ENCODE peak calls at places on chromosomes 1 and 21, in four cellular contexts. A, G, L and I are unnamed samples.

GRCh38 chr1:203631946-203632345 is 5.3 kb downstream of the ATP2B4 start:
- DNase-seq in A (no peak), G (no peak), L (no peak), I (no peak)

GRCh38 chr1:159712080-159712479 is 2.3 kb downstream of the CRP start:
- DNase-seq in A (no peak), L (no peak), G (no peak), I (no peak)

GRCh38 chr1:41359211-41360073 is 1.8 kb upstream of the FOXO6 start:
- DNase-seq in A (no peak), G (no peak), L (no peak), I (no peak)

GRCh38 chr1:28910379-28911125 is 3.8 kb upstream of the EPB41 start:
- DNase-seq in G (no peak), A (no peak), L (no peak), I (no peak)

GRCh38 chr1:67835663-67836452 is 2.6 kb upstream of the GNG12 start:
- DNase-seq in G (no peak), L (no peak), A (no peak), I (no peak)

GRCh38 chr1:150578278-150579109 is 916 bp downstream of the MCL1 start:
- DNase-seq in A (no peak), L (peak), G (peak), I (no peak)

GRCh38 chr21:37208056-37208705 is 59.0 kb downstream of the VPS26C start:
- DNase-seq in L (peak), A (peak), G (peak), I (no peak)

GRCh38 chr1:64960731-64961130 is 5.6 kb downstream of the JAK1 start:
- DNase-seq in A (peak), G (no peak), L (no peak), I (no peak)

GRCh38 chr1:27357281-27358037 is 9.3 kb downstream of the MAP3K6 start:
- DNase-seq in L (peak), A (no peak), G (peak), I (peak)

GRCh38 chr1:116365353-116365780 is 7.7 kb upstream of the ATP1A1 start:
- DNase-seq in A (no peak), L (no peak), G (no peak), I (no peak)

GRCh38 chr1:115090956-115091355 is 1.7 kb upstream of the TSPAN2 start:
- DNase-seq in L (no peak), A (no peak), G (no peak), I (no peak)

GRCh38 chr1:83857108-83857507 is 141.8 kb downstream of the TTLL7 start:
- DNase-seq in G (no peak), A (no peak), L (no peak), I (no peak)

GRCh38 chr1:6025269-6026094 is 20.2 kb upstream of the KCNAB2 start:
- DNase-seq in A (no peak), G (no peak), L (no peak), I (no peak)

GRCh38 chr1:33424205-33424604 is 6.7 kb downstream of the PHC2 start:
- DNase-seq in L (no peak), G (no peak), A (no peak), I (no peak)

GRCh38 chr21:33374080-33374873 is 28.9 kb upstream of the IFNGR2 start:
- DNase-seq in L (peak), G (peak), A (no peak), I (peak)

GRCh38 chr1:3285341-3285740 is 169.1 kb upstream of the ARHGEF16 start:
- DNase-seq in G (no peak), A (no peak), L (no peak), I (no peak)
- TF ChIP-seq CBFB in G (no peak), A (no peak), L (no peak), I (no peak)

GRCh38 chr1:95770596-95770995 is 536.6 kb downstream of the RWDD3 start:
- DNase-seq in A (no peak), L (no peak), G (no peak), I (no peak)
- TF ChIP-seq ATF3 in A (no peak), L (no peak), G (no peak), I (no peak)

GRCh38 chr1:36796101-36796590 is 238.2 kb downstream of the GRIK3 start:
- DNase-seq in A (no peak), G (no peak), L (no peak), I (no peak)
- TF ChIP-seq CBFB in A (no peak), G (no peak), L (no peak), I (no peak)

GRCh38 chr1:9909222-9910046 is 635 bp downstream of the CTNNBIP1 start:
- DNase-seq in A (no peak), L (no peak), G (peak), I (peak)
- TF ChIP-seq ATF3 in A (no peak), L (no peak), G (no peak), I (no peak)

GRCh38 chr1:233432916-233433315 is 105.4 kb downstream of the MAP3K21 start:
- DNase-seq in A (no peak), G (no peak), L (no peak), I (no peak)
- TF ChIP-seq CBFB in A (no peak), G (no peak), L (no peak), I (no peak)

DNA sequence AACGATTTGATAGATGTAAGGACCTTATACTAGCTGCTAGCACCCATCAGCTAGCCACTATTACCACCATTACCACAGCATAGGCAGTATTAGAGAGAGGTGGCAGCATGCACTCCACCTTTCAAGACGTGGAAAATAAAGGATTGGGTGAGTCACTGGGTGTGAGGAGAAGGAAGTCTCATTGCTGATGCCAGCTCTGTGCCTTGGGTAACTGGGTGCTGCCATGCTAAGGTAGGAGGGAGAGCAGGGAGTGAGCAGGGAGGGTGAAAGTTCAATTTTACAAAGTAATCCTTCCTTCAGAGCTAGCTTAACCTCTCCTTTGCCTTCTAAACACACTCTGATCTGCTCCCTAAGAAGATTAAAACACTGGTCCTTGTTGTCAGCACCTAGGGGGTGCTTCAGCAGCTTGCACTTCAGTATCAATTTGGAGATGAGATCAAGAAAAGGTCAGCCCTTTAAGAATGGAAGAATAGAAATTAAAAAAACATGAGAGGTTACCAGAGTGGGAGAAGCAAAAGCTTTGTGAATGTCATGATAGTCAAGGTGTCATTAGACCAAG is 1.8 kb upstream of the LIN9 start:
- DNase-seq in L (no peak), A (no peak), G (peak), I (no peak)
- TF ChIP-seq ATF3 in L (no peak), A (no peak), G (no peak), I (no peak)